ENCODE peak calls at places on chromosomes 13 and 19, in five cellular contexts. M is transverse colon, E is neuronal stem cell, V is cardiac muscle cell, L is AG04450. N is an unnamed sample.

GRCh38 chr19:8682472-8682871 is 16.1 kb downstream of the ACTL9 start:
- DNase-seq in M (no peak), E (no peak), V (no peak), L (no peak), N (no peak)

GRCh38 chr13:106619688-106620555 is 52.0 kb upstream of the ARGLU1 start:
- DNase-seq in M (peak; percentile 26), E (peak; percentile 30), V (peak; percentile 84), L (peak; percentile 32), N (peak; percentile 36)

GRCh38 chr19:34260771-34261173 is 6.4 kb downstream of the GARRE1 start:
- DNase-seq in M (no peak), E (no peak), V (peak; percentile 62), L (no peak), N (no peak)

GRCh38 chr19:1672038-1672768 is 19.8 kb upstream of the TCF3 start:
- DNase-seq in M (peak; percentile 45), E (no peak), V (peak; percentile 59), L (no peak), N (no peak)

GRCh38 chr19:2495651-2496316 is 19.9 kb downstream of the GADD45B start:
- DNase-seq in M (peak; percentile 63), E (no peak), V (peak; percentile 47), L (no peak), N (no peak)

GRCh38 chr19:42197375-42197817 is 20.1 kb downstream of the DEDD2 start:
- DNase-seq in M (no peak), E (no peak), V (no peak), L (no peak), N (no peak)

GRCh38 chr19:40219721-40220276 is 1.6 kb upstream of the TTC9B start:
- DNase-seq in M (no peak), E (no peak), V (peak; percentile 69), L (no peak), N (no peak)

GRCh38 chr13:79786176-79786575 is 305.2 kb downstream of the NDFIP2 start:
- DNase-seq in M (no peak), E (no peak), V (no peak), L (no peak), N (no peak)

GRCh38 chr19:42111811-42112210 is 20.4 kb downstream of the POU2F2 start:
- DNase-seq in M (no peak), E (no peak), V (no peak), L (no peak), N (no peak)

GRCh38 chr13:77386880-77387606 is 60.1 kb upstream of the MYCBP2 start:
- DNase-seq in M (no peak), E (no peak), V (peak; percentile 50), L (no peak), N (peak; percentile 73)

GRCh38 chr19:33639034-33639681 is 17.4 kb downstream of the CHST8 start:
- DNase-seq in M (no peak), E (no peak), V (no peak), L (no peak), N (no peak)

GRCh38 chr19:4345656-4346383 is 2.5 kb downstream of the MPND start:
- DNase-seq in M (no peak), E (no peak), V (no peak), L (no peak), N (no peak)

GRCh38 chr19:4342421-4343055 is 824 bp upstream of the MPND start:
- DNase-seq in M (peak; percentile 96), E (peak; percentile 100), V (peak; percentile 100), L (peak; percentile 100), N (peak; percentile 100)

GRCh38 chr19:4347521-4347920 is 4.2 kb downstream of the MPND start:
- DNase-seq in M (no peak), E (no peak), V (no peak), L (no peak), N (no peak)

GRCh38 chr19:4343845-4344713 is 717 bp downstream of the MPND start:
- DNase-seq in M (no peak), E (no peak), V (no peak), L (no peak), N (no peak)

DNA sequence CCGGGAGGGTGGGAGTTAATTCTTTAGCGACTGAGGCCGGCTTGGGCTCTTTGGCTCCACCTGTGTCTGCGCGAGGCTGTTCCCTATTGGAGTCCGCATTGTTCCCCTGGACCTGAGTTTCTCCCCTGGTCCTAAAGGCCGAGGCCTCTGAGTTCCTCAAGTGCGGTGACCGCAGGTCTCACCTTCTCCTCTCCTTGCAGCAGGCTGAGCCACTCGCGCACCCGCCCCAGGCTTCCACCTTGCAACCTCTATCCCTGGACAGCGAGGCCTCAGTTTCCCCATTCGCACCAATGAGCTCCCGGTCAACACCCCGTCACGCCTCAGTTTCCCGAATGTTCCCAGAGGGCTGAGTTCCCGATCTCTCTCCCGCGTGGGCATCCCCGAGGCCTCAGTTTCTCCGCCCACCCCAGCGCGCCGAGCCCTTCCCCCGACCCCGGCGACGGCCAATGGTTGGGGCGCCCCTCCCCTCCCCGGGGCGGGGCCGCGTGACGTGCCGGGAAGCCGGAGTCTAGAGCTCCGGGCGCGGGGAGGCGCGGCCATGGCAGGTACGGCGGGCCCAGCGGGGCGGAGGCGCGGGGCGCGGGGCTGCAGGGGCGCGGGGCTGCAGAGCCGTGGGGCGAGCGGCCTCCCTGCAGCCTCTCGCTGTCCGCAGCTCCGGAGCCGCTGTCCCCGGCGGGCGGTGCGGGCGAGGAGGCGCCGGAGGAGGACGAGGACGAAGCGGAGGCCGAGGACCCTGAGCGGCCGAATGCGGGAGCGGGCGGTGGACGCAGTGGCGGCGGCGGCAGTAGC is at the start of gene MPND:
- DNase-seq in M (peak; percentile 95), E (peak; percentile 85), V (peak; percentile 86), L (peak; percentile 24), N (peak; percentile 29)
- H3K4me3 ChIP-seq in M (peak within 1 kb of the TSS; percentile 91), E (peak within 1 kb of the TSS; percentile 71), V (peak within 1 kb of the TSS; percentile 62), L (peak within 1 kb of the TSS; percentile 72), N (peak within 1 kb of the TSS; percentile 69)

DNA sequence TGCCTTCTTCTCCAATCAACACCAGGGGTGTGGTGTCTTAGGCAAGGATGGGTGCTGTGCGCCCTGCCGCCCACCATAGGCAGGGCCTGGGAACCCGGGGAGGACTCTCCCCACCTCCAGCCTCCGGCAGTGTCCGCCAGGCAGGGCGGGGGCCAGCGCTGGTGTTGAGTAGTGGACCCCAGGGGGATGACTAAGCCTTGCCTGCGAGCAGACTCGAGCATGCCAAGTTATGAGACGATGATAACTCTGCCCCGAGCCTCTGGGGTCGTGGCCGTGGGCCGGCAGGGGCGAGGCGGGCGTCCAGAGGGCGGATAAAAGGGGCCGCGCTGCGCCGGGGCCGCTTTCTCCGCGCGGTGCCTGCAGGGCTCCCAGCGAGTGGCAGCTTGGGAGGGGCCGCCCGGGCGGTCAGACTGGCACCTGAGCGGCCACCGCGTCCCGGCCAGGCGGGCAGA is at the start of gene MEDAG:
- DNase-seq in M (peak; percentile 17), E (no peak), V (peak; percentile 89), L (no peak), N (peak; percentile 26)
- H3K4me3 ChIP-seq in M (peak within 1 kb of the TSS; percentile 32), E (no peak within 1 kb of the TSS), V (peak within 1 kb of the TSS; percentile 26), L (peak within 1 kb of the TSS; percentile 7), N (peak within 1 kb of the TSS; percentile 24)

DNA sequence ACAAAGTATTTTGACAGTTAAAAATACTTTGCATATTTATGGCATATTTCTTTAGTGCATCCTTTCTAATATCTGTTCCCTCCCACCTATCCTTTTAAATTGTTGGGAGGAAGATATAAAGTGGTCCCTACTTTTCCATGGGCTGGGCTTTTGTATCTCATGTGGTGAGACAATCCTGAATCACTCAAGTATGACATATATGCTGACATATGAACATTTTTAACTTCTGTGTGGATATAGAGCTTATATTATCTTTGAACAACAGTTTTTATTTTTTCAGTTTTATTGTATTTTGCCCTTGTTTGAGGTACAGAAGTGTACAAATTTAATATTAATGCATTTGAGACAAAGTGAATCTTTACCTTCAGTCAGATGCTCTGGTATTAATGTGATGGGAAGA is 3.4 kb downstream of the ZMYM2 start:
- DNase-seq in M (no peak), E (no peak), V (no peak), L (no peak), N (no peak)
- H3K4me3 ChIP-seq in M (no peak overlapping the region), E (no peak overlapping the region), V (peak overlapping the region; percentile 13), L (peak overlapping the region; percentile 37), N (no peak overlapping the region)

GRCh38 chr13:110309159-110309476 is 2.0 kb downstream of the COL4A2 start:
- DNase-seq in M (no peak), E (no peak), V (no peak), L (no peak), N (no peak)

GRCh38 chr13:110311721-110312668 is 4.9 kb downstream of the COL4A2 start:
- DNase-seq in M (no peak), E (no peak), V (peak; percentile 37), L (no peak), N (no peak)

GRCh38 chr13:110309661-110310524 is 2.8 kb downstream of the COL4A2 start:
- DNase-seq in M (no peak), E (no peak), V (no peak), L (no peak), N (no peak)

GRCh38 chr13:110312669-110313031 is 5.6 kb downstream of the COL4A2 start:
- DNase-seq in M (no peak), E (no peak), V (peak; percentile 76), L (no peak), N (no peak)

GRCh38 chr13:110310541-110311491 is 3.7 kb downstream of the COL4A2 start:
- DNase-seq in M (no peak), E (no peak), V (no peak), L (no peak), N (no peak)
- H3K4me3 ChIP-seq in M (peak overlapping the region; percentile 1), E (no peak overlapping the region), V (no peak overlapping the region), L (no peak overlapping the region), N (no peak overlapping the region)

DNA sequence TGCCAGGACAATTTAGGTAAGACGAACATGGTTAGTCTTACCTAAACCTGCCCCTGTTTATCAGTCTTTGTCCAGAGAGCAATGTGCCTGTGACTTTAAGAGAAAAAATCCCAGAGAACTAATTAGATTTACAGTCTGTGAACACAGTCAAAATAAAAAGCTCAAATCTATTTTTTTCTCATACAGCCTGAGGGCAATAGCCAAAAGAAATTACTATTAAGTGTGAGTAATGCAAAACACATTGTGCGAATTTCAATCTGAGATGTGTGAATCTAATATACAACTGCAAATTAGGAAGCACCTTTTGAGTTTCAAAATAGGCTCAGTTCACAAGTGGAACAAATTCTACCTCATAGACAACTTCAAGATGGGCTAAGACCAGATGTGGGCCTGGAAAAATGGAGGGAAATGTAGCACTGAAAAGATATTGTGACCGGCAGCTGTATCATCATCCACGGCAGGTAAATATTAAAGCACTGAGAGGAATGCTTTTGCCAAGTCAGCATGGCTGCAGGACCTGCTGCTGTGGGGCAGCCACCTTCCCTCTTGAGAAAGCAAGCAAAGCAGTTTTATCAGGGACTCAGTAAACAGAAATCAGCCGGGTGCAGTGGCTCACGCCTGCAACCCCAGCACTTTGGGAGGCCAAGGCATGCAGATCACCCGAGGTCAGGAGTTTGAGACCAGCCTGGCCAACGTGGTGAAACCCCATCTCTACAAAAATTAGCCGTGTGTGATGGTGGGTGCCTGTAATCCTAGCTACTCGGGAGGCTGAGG is 114.8 kb downstream of the KATNAL1 start:
- DNase-seq in M (no peak), E (no peak), V (no peak), L (no peak), N (no peak)
- H3K4me3 ChIP-seq in M (no peak overlapping the region), E (no peak overlapping the region), V (no peak overlapping the region), L (no peak overlapping the region), N (no peak overlapping the region)

GRCh38 chr13:35699181-35699580 is 222.7 kb upstream of the MAB21L1 start:
- DNase-seq in M (no peak), E (no peak), V (peak; percentile 15), L (no peak), N (no peak)
- H3K4me3 ChIP-seq in M (no peak overlapping the region), E (no peak overlapping the region), V (no peak overlapping the region), L (no peak overlapping the region), N (no peak overlapping the region)

GRCh38 chr19:38974599-38975213 is 836 bp downstream of the FBXO17 start:
- DNase-seq in M (no peak), E (no peak), V (peak; percentile 33), L (no peak), N (no peak)
- H3K4me3 ChIP-seq in M (peak overlapping the region; percentile 48), E (peak overlapping the region; percentile 28), V (peak overlapping the region; percentile 63), L (peak overlapping the region; percentile 74), N (peak overlapping the region; percentile 76)

N was measured in astrocyte of the cerebellum.